ENCODE peak calls at places on chromosomes 6 and 20, in nine cellular contexts. C is fibroblast of lung, W is ovary, I is IMR-90, K is neural progenitor cell, T is spleen, R is body of pancreas, U is K562, X is A549. M is an unnamed sample. For H3K9me3, the result is how much of the 10 kb centered on the place peaks cover.

GRCh38 chr6:56671651-56672461 is 29.2 kb upstream of the DST start:
- DNase-seq in T (peak), W (peak), C (no peak), R (peak), U (no peak), I (no peak), X (no peak), K (no peak), M (no peak)

GRCh38 chr6:134706153-134706552 is 243.7 kb downstream of the ALDH8A1 start:
- DNase-seq in U (no peak), T (no peak), K (peak), W (no peak), I (no peak), R (no peak), X (no peak), C (no peak), M (no peak)

GRCh38 chr6:13302751-13303667 is 25.3 kb downstream of the TBC1D7 start:
- DNase-seq in X (peak), I (peak), C (peak), W (peak), K (no peak), U (peak), R (peak), T (peak), M (peak)

GRCh38 chr20:39676236-39676635 is 714.1 kb downstream of the DHX35 start:
- DNase-seq in W (no peak), X (no peak), T (no peak), I (no peak), C (no peak), R (no peak), U (no peak), K (no peak), M (no peak)

GRCh38 chr6:34543421-34543820 is 12.7 kb downstream of the SPDEF start:
- DNase-seq in T (no peak), I (peak), W (no peak), K (no peak), C (peak), R (no peak), X (no peak), U (no peak), M (no peak)

GRCh38 chr6:140052757-140053729 is 678.6 kb upstream of the CITED2 start:
- DNase-seq in K (peak), X (peak), W (no peak), I (peak), R (no peak), U (peak), T (no peak), C (peak), M (no peak)

GRCh38 chr6:34273242-34273805 is 24.5 kb upstream of the SMIM29 start:
- DNase-seq in X (no peak), C (peak), I (peak), U (peak), W (no peak), T (peak), R (peak), K (no peak), M (peak)

GRCh38 chr20:52993091-52993490 is 20.9 kb downstream of the TSHZ2 start:
- DNase-seq in C (no peak), T (no peak), X (no peak), R (no peak), U (no peak), W (no peak), I (no peak), K (no peak), M (no peak)

GRCh38 chr20:20343886-20344381 is 24.0 kb upstream of the INSM1 start:
- DNase-seq in C (no peak), K (no peak), U (no peak), T (no peak), X (no peak), W (no peak), R (no peak), I (no peak), M (no peak)

GRCh38 chr6:124793406-124793805 is 168.8 kb upstream of the RNF217 start:
- DNase-seq in I (no peak), C (no peak), W (no peak), K (no peak), R (no peak), T (no peak), U (no peak), X (no peak), M (no peak)

GRCh38 chr20:43721429-43722152 is 5.2 kb downstream of the GTSF1L start:
- DNase-seq in C (no peak), W (no peak), X (no peak), K (peak), I (no peak), T (no peak), R (no peak), U (no peak), M (no peak)

GRCh38 chr20:47009784-47010183 is 115.1 kb downstream of the EYA2 start:
- DNase-seq in R (no peak), C (no peak), W (no peak), T (no peak), X (no peak), K (no peak), I (no peak), U (no peak), M (no peak)
- H3K27ac ChIP-seq in R (no peak), C (no peak), W (no peak), T (no peak), X (no peak), K (no peak), I (no peak), U (no peak), M (no peak)

GRCh38 chr6:161549977-161550655 is 276.3 kb upstream of the AGPAT4 start:
- DNase-seq in R (no peak), T (no peak), C (peak), K (no peak), X (peak), U (peak), I (no peak), W (no peak), M (no peak)
- TF ChIP-seq CTCF in R (no peak), T (no peak), C (no peak), K (no peak), X (no peak), U (no peak), I (no peak), W (no peak), M (no peak)

GRCh38 chr6:22248513-22249308 is 48.1 kb downstream of the PRL start:
- DNase-seq in U (no peak), X (peak), I (peak), R (no peak), W (no peak), C (peak), T (no peak), K (no peak), M (no peak)

GRCh38 chr6:22249646-22250045 is 47.2 kb downstream of the PRL start:
- DNase-seq in I (no peak), T (no peak), R (no peak), X (no peak), C (no peak), W (no peak), K (no peak), U (no peak), M (no peak)

GRCh38 chr6:22250486-22250885 is 46.4 kb downstream of the PRL start:
- DNase-seq in K (peak), T (no peak), C (no peak), I (no peak), X (no peak), W (no peak), R (no peak), U (no peak), M (no peak)

GRCh38 chr6:22253955-22254655 is 42.7 kb downstream of the PRL start:
- DNase-seq in U (no peak), R (no peak), C (no peak), W (no peak), K (peak), T (no peak), X (no peak), I (no peak), M (no peak)

GRCh38 chr6:22251331-22251730 is 45.5 kb downstream of the PRL start:
- DNase-seq in X (peak), U (no peak), K (no peak), R (no peak), T (no peak), C (peak), W (no peak), I (peak), M (no peak)
- H3K9me3 ChIP-seq in X (under half), U (under half), K (under half), R (under half), T (under half), C (under half), W (under half), I (under half), M (under half)

GRCh38 chr6:136751991-136752390 is 40.3 kb downstream of the MAP3K5 start:
- DNase-seq in C (no peak), X (no peak), I (no peak), R (no peak), T (no peak), U (no peak), K (no peak), W (no peak), M (no peak)
- H3K27ac ChIP-seq in C (no peak), X (no peak), I (no peak), R (no peak), T (peak), U (peak), K (no peak), W (no peak), M (peak)

GRCh38 chr20:55069951-55070350 is 594.6 kb downstream of the DOK5 start:
- DNase-seq in R (no peak), U (no peak), X (no peak), I (no peak), T (no peak), C (no peak), W (no peak), K (no peak), M (no peak)

GRCh38 chr20:55067158-55067825 is 591.9 kb downstream of the DOK5 start:
- DNase-seq in R (no peak), K (no peak), C (peak), T (no peak), X (no peak), U (no peak), W (no peak), I (no peak), M (no peak)
- TF ChIP-seq CTCF in R (no peak), K (no peak), C (no peak), T (no peak), X (no peak), U (no peak), W (no peak), I (no peak), M (no peak)

GRCh38 chr6:168344338-168344737 is 24.8 kb upstream of the DACT2 start:
- DNase-seq in R (no peak), W (no peak), U (no peak), C (no peak), K (no peak), X (no peak), I (no peak), T (no peak), M (no peak)
- H3K9me3 ChIP-seq in R (under half), W (under half), U (under half), C (under half), K (under half), X (under half), I (half or more), T (under half), M (under half)

DNA sequence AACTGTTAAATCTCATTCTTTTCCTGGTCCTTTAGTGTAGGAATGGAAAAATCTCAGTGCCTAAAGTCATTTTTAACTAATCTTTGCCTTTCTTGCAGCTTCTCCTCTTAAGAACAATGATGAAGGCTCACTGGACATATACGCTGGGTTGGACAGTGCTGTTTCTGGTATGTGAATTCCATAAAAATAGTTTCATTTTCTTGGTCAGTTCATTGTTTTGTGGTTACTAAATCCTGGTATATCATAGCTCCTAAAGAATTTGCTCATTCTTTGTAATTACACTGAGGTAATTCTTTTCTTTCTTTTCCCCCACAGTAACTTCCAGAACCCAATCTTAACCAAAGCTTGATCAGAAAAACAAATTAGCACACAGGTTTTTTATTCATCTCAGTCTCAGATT is 23.4 kb downstream of the CASP8AP2 start:
- DNase-seq in W (no peak), K (no peak), X (no peak), U (no peak), C (peak), T (no peak), R (no peak), I (peak), M (no peak)
- H3K27ac ChIP-seq in W (no peak), K (no peak), X (no peak), U (no peak), C (no peak), T (no peak), R (no peak), I (no peak), M (no peak)

DNA sequence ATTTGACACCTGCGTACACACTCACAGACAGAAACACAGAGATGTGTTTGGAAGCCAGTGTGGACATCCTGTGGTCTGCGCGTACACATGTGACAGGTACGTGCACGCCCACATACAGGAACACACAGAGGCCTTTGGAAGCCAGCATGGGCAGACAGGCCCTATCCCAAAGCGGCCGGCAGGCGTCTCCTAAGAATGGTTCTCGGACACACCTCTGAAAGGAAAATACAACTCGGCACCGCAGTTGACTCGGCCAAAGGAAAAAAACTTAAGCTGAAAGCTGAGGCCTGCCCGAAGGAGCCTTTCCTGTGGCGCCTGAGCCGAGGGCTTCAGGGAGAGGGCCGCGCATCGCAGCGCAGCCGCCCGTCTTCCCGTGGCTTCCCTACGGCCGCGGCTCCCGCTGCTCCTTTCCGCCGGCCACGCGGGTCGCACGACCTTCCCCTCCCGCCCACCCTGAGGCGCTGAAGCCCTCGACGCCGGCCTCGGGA is 1.4 kb upstream of the CEP43 start:
- DNase-seq in K (peak), I (peak), X (peak), R (peak), T (peak), W (peak), U (peak), C (peak), M (peak)
- TF ChIP-seq CTCF in K (peak), I (peak), X (peak), R (peak), T (peak), W (no peak), U (peak), C (peak), M (peak)

DNA sequence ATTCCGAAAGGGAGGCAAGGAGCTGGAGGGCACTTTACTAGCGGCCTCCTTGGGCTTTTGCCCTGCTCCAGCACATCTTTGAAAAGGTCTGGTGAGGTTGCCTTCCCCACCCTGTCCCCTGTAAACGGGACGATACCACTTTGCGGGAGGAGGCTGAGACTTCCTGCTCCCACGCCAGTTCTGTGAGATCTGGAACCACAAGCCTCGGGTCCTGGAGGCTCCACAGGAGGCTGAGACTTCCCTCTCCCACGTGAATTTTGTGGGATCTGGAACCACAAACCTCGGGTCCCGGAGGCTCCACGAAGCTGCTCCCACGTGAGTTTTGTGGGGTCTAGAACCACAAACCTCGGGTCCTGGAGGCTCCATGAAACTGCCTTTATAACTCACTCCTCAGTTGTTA is 209.3 kb downstream of the DLL1 start:
- DNase-seq in X (no peak), I (no peak), C (no peak), R (no peak), T (peak), K (no peak), W (no peak), U (no peak), M (no peak)
- H3K9me3 ChIP-seq in X (under half), I (under half), C (under half), R (under half), T (under half), K (under half), W (under half), U (under half), M (under half)

DNA sequence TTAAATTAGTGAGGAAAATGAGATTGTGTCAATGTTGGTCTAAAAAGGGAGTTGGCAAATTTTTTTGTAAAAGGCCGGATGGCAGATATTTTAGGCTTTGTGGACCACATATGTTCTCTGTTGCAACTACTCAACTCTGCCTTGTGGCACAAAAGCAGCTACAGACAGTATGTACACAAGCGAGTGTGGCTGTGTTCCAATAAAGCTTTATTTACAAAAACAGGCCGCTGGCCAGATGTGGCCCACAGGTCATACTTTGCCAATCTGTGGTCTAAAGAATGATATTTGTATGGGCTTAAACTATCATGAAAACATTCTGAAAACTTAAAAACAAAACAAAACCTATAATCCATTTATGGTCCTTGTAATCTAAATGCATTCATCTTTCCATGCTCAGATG is 228.3 kb downstream of the CLIC5 start:
- DNase-seq in C (no peak), T (no peak), K (no peak), I (no peak), X (no peak), U (no peak), W (no peak), R (no peak), M (no peak)
- H3K27ac ChIP-seq in C (no peak), T (no peak), K (no peak), I (no peak), X (no peak), U (no peak), W (no peak), R (no peak), M (no peak)